ENCODE peak calls at places on chromosomes 16 and 17, in four cellular contexts. One of them, this sample, is unnamed.

GRCh38 chr16:48676836-48677235 is 66.9 kb upstream of the N4BP1 start:
- DNase-seq in body of pancreas: no peak
- DNase-seq in HL-60: no peak
- DNase-seq in IMR-90: peak
- DNase-seq in this sample: no peak

GRCh38 chr17:66438101-66438500 is 135.7 kb downstream of the PRKCA start:
- DNase-seq in body of pancreas: no peak
- DNase-seq in HL-60: no peak
- DNase-seq in IMR-90: no peak
- DNase-seq in this sample: no peak

GRCh38 chr16:87956169-87956770 is 5.0 kb downstream of the BANP start:
- DNase-seq in body of pancreas: peak
- DNase-seq in HL-60: peak
- DNase-seq in IMR-90: peak
- DNase-seq in this sample: no peak

GRCh38 chr16:57699899-57700298 is 5.3 kb downstream of the DRC7 start:
- DNase-seq in body of pancreas: no peak
- DNase-seq in HL-60: no peak
- DNase-seq in IMR-90: no peak
- DNase-seq in this sample: no peak

GRCh38 chr17:82881900-82882714 is 42.3 kb upstream of the ZNF750 start:
- DNase-seq in body of pancreas: peak
- DNase-seq in HL-60: no peak
- DNase-seq in IMR-90: no peak
- DNase-seq in this sample: no peak

GRCh38 chr16:89704281-89704680 is 2.8 kb upstream of the SPATA2L start:
- DNase-seq in body of pancreas: no peak
- DNase-seq in HL-60: no peak
- DNase-seq in IMR-90: no peak
- DNase-seq in this sample: no peak

GRCh38 chr16:23694707-23695373 is 16.2 kb downstream of the PLK1 start:
- DNase-seq in body of pancreas: no peak
- DNase-seq in HL-60: no peak
- DNase-seq in IMR-90: peak
- DNase-seq in this sample: no peak

GRCh38 chr16:16828913-16829398 is 450.0 kb downstream of the NPIPA7 start:
- DNase-seq in body of pancreas: no peak
- DNase-seq in HL-60: no peak
- DNase-seq in IMR-90: no peak
- DNase-seq in this sample: no peak

GRCh38 chr16:52825882-52826281 is 226.8 kb downstream of the CHD9NB start:
- DNase-seq in body of pancreas: no peak
- DNase-seq in HL-60: no peak
- DNase-seq in IMR-90: no peak
- DNase-seq in this sample: no peak

GRCh38 chr16:84839054-84839453 is 19.3 kb downstream of the CRISPLD2 start:
- DNase-seq in body of pancreas: peak
- DNase-seq in HL-60: no peak
- DNase-seq in IMR-90: peak
- DNase-seq in this sample: peak

GRCh38 chr17:80842456-80843053 is 149.1 kb upstream of the CHMP6 start:
- DNase-seq in body of pancreas: no peak
- DNase-seq in HL-60: no peak
- DNase-seq in IMR-90: no peak
- DNase-seq in this sample: no peak

GRCh38 chr16:84166796-84167695 is 19.8 kb downstream of the TAF1C start:
- DNase-seq in body of pancreas: no peak
- DNase-seq in HL-60: no peak
- DNase-seq in IMR-90: no peak
- DNase-seq in this sample: no peak

GRCh38 chr17:34865696-34866095 is 95.6 kb downstream of the CCT6B start:
- DNase-seq in body of pancreas: no peak
- DNase-seq in HL-60: peak
- DNase-seq in IMR-90: no peak
- DNase-seq in this sample: no peak

GRCh38 chr17:72397223-72397667 is 276.4 kb downstream of the SOX9 start:
- DNase-seq in body of pancreas: no peak
- DNase-seq in HL-60: no peak
- DNase-seq in IMR-90: no peak
- DNase-seq in this sample: no peak

GRCh38 chr17:7855643-7856080 is 796 bp downstream of the TMEM88 start:
- DNase-seq in body of pancreas: no peak
- DNase-seq in HL-60: peak
- DNase-seq in IMR-90: no peak
- DNase-seq in this sample: no peak

GRCh38 chr16:22322741-22323140 is 25.5 kb downstream of the POLR3E start:
- DNase-seq in body of pancreas: no peak
- DNase-seq in HL-60: no peak
- DNase-seq in IMR-90: no peak
- DNase-seq in this sample: no peak

GRCh38 chr16:851209-851810 is 50.8 kb upstream of the GNG13 start:
- DNase-seq in body of pancreas: no peak
- DNase-seq in HL-60: no peak
- DNase-seq in IMR-90: no peak
- DNase-seq in this sample: no peak

GRCh38 chr17:82019905-82020873 is 2.5 kb downstream of the CENPX start:
- DNase-seq in body of pancreas: no peak
- DNase-seq in HL-60: peak
- DNase-seq in IMR-90: peak
- DNase-seq in this sample: peak

GRCh38 chr16:68090526-68090925 is 5.4 kb downstream of the NFATC3 start:
- DNase-seq in body of pancreas: no peak
- DNase-seq in HL-60: no peak
- DNase-seq in IMR-90: no peak
- DNase-seq in this sample: no peak

GRCh38 chr17:16442141-16442540 is 26.8 kb downstream of the TRPV2 start:
- DNase-seq in body of pancreas: no peak
- DNase-seq in HL-60: peak
- DNase-seq in IMR-90: no peak
- DNase-seq in this sample: no peak

GRCh38 chr16:10405386-10405939 is 19.6 kb downstream of the ATF7IP2 start:
- DNase-seq in body of pancreas: peak
- DNase-seq in HL-60: no peak
- DNase-seq in IMR-90: peak
- DNase-seq in this sample: no peak

GRCh38 chr17:42531455-42532354 is 4.3 kb upstream of the NAGLU start:
- DNase-seq in body of pancreas: peak
- DNase-seq in HL-60: peak
- DNase-seq in IMR-90: peak
- DNase-seq in this sample: peak

GRCh38 chr17:3602499-3602898 is 6.7 kb downstream of the TRPV1 start:
- DNase-seq in body of pancreas: no peak
- DNase-seq in HL-60: peak
- DNase-seq in IMR-90: peak
- DNase-seq in this sample: no peak

GRCh38 chr17:44919885-44920564 is 4.7 kb upstream of the GFAP start:
- DNase-seq in body of pancreas: peak
- DNase-seq in HL-60: peak
- DNase-seq in IMR-90: peak
- DNase-seq in this sample: peak

GRCh38 chr17:70124723-70125122 is 44.6 kb upstream of the KCNJ2 start:
- DNase-seq in body of pancreas: no peak
- DNase-seq in HL-60: no peak
- DNase-seq in IMR-90: no peak
- DNase-seq in this sample: no peak

GRCh38 chr16:4114257-4115208 is 1.7 kb downstream of the ADCY9 start:
- DNase-seq in body of pancreas: no peak
- DNase-seq in HL-60: no peak
- DNase-seq in IMR-90: no peak
- DNase-seq in this sample: no peak

GRCh38 chr17:57949649-57950048 is 5.6 kb downstream of the CUEDC1 start:
- DNase-seq in body of pancreas: peak
- DNase-seq in HL-60: peak
- DNase-seq in IMR-90: no peak
- DNase-seq in this sample: no peak

GRCh38 chr17:57999496-58000017 is 7.5 kb downstream of the SRSF1 start:
- DNase-seq in body of pancreas: no peak
- DNase-seq in HL-60: peak
- DNase-seq in IMR-90: peak
- DNase-seq in this sample: no peak

GRCh38 chr17:8436169-8436932 is 667 bp downstream of the NDEL1 start:
- DNase-seq in body of pancreas: peak
- DNase-seq in HL-60: peak
- DNase-seq in IMR-90: peak
- DNase-seq in this sample: peak

GRCh38 chr17:40602445-40603443 is 37.5 kb upstream of the CCR7 start:
- DNase-seq in body of pancreas: no peak
- DNase-seq in HL-60: no peak
- DNase-seq in IMR-90: no peak
- DNase-seq in this sample: no peak

DNA sequence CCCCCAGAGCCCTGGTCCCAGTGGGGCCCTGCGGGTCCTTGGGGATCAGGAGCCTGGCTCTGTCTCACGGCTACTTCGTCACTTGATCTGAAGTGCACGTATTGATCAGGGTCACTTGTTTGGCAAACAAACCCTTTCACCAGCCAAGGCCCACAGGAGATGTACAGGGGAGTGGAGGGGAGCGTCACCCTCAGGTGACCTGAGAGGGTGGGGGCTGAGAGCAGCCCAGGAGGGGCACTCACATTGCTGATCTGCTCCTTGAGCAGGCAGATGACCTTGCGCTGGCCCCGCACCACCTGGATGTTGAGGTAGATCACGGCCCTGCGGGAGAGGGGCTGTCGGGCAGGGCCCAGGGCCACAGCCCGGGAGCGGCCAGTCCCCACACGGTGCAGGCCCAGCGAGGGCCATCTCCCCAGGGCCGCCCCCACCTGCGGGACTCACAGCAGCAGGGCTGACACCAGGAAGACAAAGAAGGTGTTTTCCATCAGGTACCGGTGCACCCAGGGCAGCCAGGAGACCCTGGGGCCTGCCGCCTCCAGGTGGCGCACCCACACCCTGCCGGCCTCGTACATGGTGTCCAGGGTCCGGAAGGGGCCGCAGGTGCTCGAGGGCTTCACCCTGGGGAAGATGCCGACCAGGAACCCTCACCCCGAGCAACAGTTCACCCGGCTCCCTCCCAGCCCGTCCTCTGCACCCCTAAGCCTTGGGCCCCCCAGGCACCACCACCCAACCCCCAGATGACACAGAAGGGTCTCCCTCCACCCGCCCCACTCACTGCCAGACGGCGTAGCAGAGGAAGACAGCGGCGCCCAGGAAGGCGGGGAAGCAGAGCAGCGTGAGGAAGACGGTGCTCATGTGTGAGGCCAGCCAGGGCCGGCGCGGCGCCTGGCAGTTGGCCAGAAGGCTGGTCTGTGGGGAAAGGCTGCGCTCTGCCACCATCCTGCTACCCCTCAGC is 11.3 kb downstream of the TMC6 start:
- DNase-seq in body of pancreas: peak
- DNase-seq in HL-60: no peak
- DNase-seq in IMR-90: no peak
- DNase-seq in this sample: peak
- TF ChIP-seq CTCF in body of pancreas: peak
- TF ChIP-seq CTCF in HL-60: no peak
- TF ChIP-seq CTCF in IMR-90: peak
- TF ChIP-seq CTCF in this sample: peak

GRCh38 chr16:13896543-13897182 is 23.3 kb upstream of the ERCC4 start:
- DNase-seq in body of pancreas: no peak
- DNase-seq in HL-60: no peak
- DNase-seq in IMR-90: peak
- DNase-seq in this sample: peak
- TF ChIP-seq CTCF in body of pancreas: no peak
- TF ChIP-seq CTCF in HL-60: no peak
- TF ChIP-seq CTCF in IMR-90: peak
- TF ChIP-seq CTCF in this sample: peak

GRCh38 chr17:60457148-60457547 is 34.9 kb downstream of the CHCT1 start:
- DNase-seq in body of pancreas: no peak
- DNase-seq in HL-60: no peak
- DNase-seq in IMR-90: no peak
- DNase-seq in this sample: no peak

GRCh38 chr17:60455378-60455777 is 33.1 kb downstream of the CHCT1 start:
- DNase-seq in body of pancreas: no peak
- DNase-seq in HL-60: no peak
- DNase-seq in IMR-90: peak
- DNase-seq in this sample: no peak

GRCh38 chr17:60451071-60451470 is 28.8 kb downstream of the CHCT1 start:
- DNase-seq in body of pancreas: no peak
- DNase-seq in HL-60: no peak
- DNase-seq in IMR-90: no peak
- DNase-seq in this sample: no peak

GRCh38 chr17:60447375-60447774 is 25.1 kb downstream of the CHCT1 start:
- DNase-seq in body of pancreas: no peak
- DNase-seq in HL-60: no peak
- DNase-seq in IMR-90: no peak
- DNase-seq in this sample: no peak

GRCh38 chr17:60451965-60452364 is 29.7 kb downstream of the CHCT1 start:
- DNase-seq in body of pancreas: no peak
- DNase-seq in HL-60: no peak
- DNase-seq in IMR-90: no peak
- DNase-seq in this sample: no peak
- TF ChIP-seq CTCF in body of pancreas: no peak
- TF ChIP-seq CTCF in HL-60: no peak
- TF ChIP-seq CTCF in IMR-90: no peak
- TF ChIP-seq CTCF in this sample: no peak

DNA sequence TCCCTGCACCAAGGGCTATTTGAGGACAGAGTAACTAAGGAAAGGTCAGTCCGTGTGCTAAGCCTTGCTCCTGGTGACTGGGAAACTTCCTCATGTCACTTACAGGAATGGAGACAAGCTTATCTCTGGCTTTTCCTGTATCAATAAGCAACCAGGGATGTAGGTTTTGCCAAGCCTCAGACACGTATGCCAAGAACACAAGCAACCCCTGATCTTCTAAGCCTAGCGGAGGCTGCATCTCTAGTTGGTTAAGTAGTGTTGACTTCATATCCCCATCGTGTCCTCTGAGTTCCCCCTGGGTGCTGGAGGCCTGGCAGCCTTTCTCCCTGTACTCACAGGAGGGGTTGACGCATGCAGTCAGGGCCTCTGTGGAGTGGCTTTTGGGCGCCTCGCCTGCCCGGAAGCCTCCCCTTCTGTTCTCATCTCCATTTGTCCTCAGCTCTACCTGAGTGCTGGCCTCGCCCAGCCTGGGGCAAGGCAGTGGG is 1.4 kb upstream of the C1QTNF1 start:
- DNase-seq in body of pancreas: peak
- DNase-seq in HL-60: no peak
- DNase-seq in IMR-90: no peak
- DNase-seq in this sample: no peak
- TF ChIP-seq CTCF in body of pancreas: no peak
- TF ChIP-seq CTCF in HL-60: no peak
- TF ChIP-seq CTCF in IMR-90: no peak
- TF ChIP-seq CTCF in this sample: no peak

GRCh38 chr17:15231851-15232516 is 33.1 kb downstream of the PMP22 start:
- DNase-seq in body of pancreas: no peak
- DNase-seq in HL-60: no peak
- DNase-seq in IMR-90: no peak
- DNase-seq in this sample: no peak
- TF ChIP-seq CTCF in body of pancreas: no peak
- TF ChIP-seq CTCF in HL-60: no peak
- TF ChIP-seq CTCF in IMR-90: no peak
- TF ChIP-seq CTCF in this sample: no peak